ENCODE peak calls at places on chromosomes 5 and 9, in ten cellular contexts. Z is neural progenitor cell; G is H9; K is CD4-positive, alpha-beta memory T cell; D is small intestine; V is right cardiac atrium; R is prostate gland; X is lower lobe of right lung; T is IMR-90; S is astrocyte. L is an unnamed sample.
A peak's percentile ranks its signal among the peaks of the same experiment; 100 is the strongest.

GRCh38 chr5:42767491-42768105 is 11.0 kb downstream of the CCDC152 start:
- DNase-seq in T (peak; percentile 13), V (no peak), D (peak; percentile 7), K (peak; percentile 36), G (no peak), R (no peak), S (no peak), X (no peak), Z (peak; percentile 34), L (peak; percentile 38)

GRCh38 chr5:142221091-142221860 is 103.5 kb downstream of the SPRY4 start:
- DNase-seq in D (peak; percentile 24), G (no peak), R (no peak), T (peak; percentile 20), V (no peak), S (no peak), X (no peak), K (no peak), Z (no peak), L (no peak)

GRCh38 chr9:127589955-127590370 is 22.1 kb upstream of the STXBP1 start:
- DNase-seq in V (peak; percentile 79), K (peak; percentile 33), S (peak; percentile 47), G (peak; percentile 70), Z (peak; percentile 86), D (peak; percentile 77), T (peak; percentile 77), X (no peak), R (peak; percentile 70), L (peak; percentile 54)

GRCh38 chr9:109115931-109116541 is 3.7 kb downstream of the TMEM245 start:
- DNase-seq in D (no peak), G (no peak), X (no peak), S (peak; percentile 47), V (peak; percentile 79), R (no peak), K (no peak), Z (no peak), T (no peak), L (no peak)

GRCh38 chr5:420632-421286 is 22.2 kb upstream of the EXOC3 start:
- DNase-seq in D (no peak), X (peak; percentile 42), S (no peak), R (no peak), G (peak; percentile 27), Z (no peak), K (no peak), T (no peak), V (no peak), L (no peak)

GRCh38 chr5:94031631-94032030 is 290.2 kb upstream of the POU5F2 start:
- DNase-seq in Z (no peak), S (peak; percentile 9), K (no peak), V (no peak), X (no peak), R (no peak), T (peak; percentile 7), G (no peak), D (no peak), L (peak; percentile 18)

GRCh38 chr5:37717613-37718431 is 122.0 kb downstream of the GDNF start:
- DNase-seq in R (peak; percentile 85), T (peak; percentile 88), G (no peak), S (peak; percentile 90), D (peak; percentile 92), K (no peak), X (peak; percentile 60), Z (peak; percentile 22), V (peak; percentile 53), L (peak; percentile 55)

GRCh38 chr5:172418847-172419810 is 35.2 kb downstream of the SH3PXD2B start:
- DNase-seq in T (no peak), D (peak; percentile 30), G (no peak), Z (no peak), V (peak; percentile 75), K (no peak), X (no peak), S (no peak), R (no peak), L (peak; percentile 65)

GRCh38 chr5:170302729-170303501 is 5.3 kb upstream of the LCP2 start:
- DNase-seq in R (no peak), S (no peak), X (peak; percentile 76), G (peak; percentile 45), T (no peak), Z (no peak), V (peak; percentile 88), K (peak; percentile 89), D (peak; percentile 51), L (no peak)

GRCh38 chr9:100679834-100680233 is 102.0 kb downstream of the CAVIN4 start:
- DNase-seq in G (no peak), D (no peak), R (no peak), K (no peak), V (no peak), Z (no peak), S (no peak), T (no peak), X (no peak), L (no peak)

GRCh38 chr5:133867851-133868545 is 100.4 kb downstream of the C5orf15 start:
- DNase-seq in S (no peak), Z (no peak), X (no peak), R (no peak), V (no peak), K (no peak), G (no peak), D (no peak), T (no peak), L (no peak)

GRCh38 chr5:133868946-133869674 is 99.3 kb downstream of the C5orf15 start:
- DNase-seq in S (peak; percentile 57), K (peak; percentile 52), T (peak; percentile 73), R (peak; percentile 61), V (peak; percentile 92), G (peak; percentile 53), Z (peak; percentile 75), D (peak; percentile 58), X (peak; percentile 82), L (no peak)

GRCh38 chr5:133873454-133873853 is 95.0 kb downstream of the C5orf15 start:
- DNase-seq in D (no peak), V (no peak), T (no peak), G (no peak), X (no peak), S (peak; percentile 48), R (no peak), Z (no peak), K (no peak), L (no peak)

GRCh38 chr5:133869675-133869978 is 98.8 kb downstream of the C5orf15 start:
- DNase-seq in R (peak; percentile 32), Z (no peak), T (no peak), K (no peak), V (peak; percentile 82), G (no peak), S (no peak), D (no peak), X (no peak), L (no peak)

GRCh38 chr5:133870661-133871060 is 97.8 kb downstream of the C5orf15 start:
- DNase-seq in D (no peak), R (no peak), X (no peak), V (no peak), K (no peak), T (peak; percentile 58), Z (peak; percentile 29), G (no peak), S (peak; percentile 98), L (no peak)
- H3K4me1 ChIP-seq in D (no peaks in the 10 kb centered on the region), R (peaks cover 3% of the 10 kb centered on the region), X (peaks cover 6% of the 10 kb centered on the region), V (no peaks in the 10 kb centered on the region), K (no peaks in the 10 kb centered on the region), T (no peaks in the 10 kb centered on the region), Z (peaks cover 8% of the 10 kb centered on the region), G (no peaks in the 10 kb centered on the region), S (peaks cover 38% of the 10 kb centered on the region), L (peaks cover 8% of the 10 kb centered on the region)

GRCh38 chr9:105291422-105291859 is 47.0 kb downstream of the SLC44A1 start:
- DNase-seq in Z (no peak), R (no peak), D (no peak), X (no peak), K (no peak), V (no peak), T (no peak), G (no peak), S (no peak), L (no peak)
- H3K4me1 ChIP-seq in Z (peaks cover 44% of the 10 kb centered on the region), R (no peaks in the 10 kb centered on the region), D (no peaks in the 10 kb centered on the region), X (peaks cover 13% of the 10 kb centered on the region), K (no peaks in the 10 kb centered on the region), V (no peaks in the 10 kb centered on the region), T (peaks cover 7% of the 10 kb centered on the region), G (peaks cover 8% of the 10 kb centered on the region), S (peaks cover 5% of the 10 kb centered on the region), L (peaks cover 7% of the 10 kb centered on the region)

DNA sequence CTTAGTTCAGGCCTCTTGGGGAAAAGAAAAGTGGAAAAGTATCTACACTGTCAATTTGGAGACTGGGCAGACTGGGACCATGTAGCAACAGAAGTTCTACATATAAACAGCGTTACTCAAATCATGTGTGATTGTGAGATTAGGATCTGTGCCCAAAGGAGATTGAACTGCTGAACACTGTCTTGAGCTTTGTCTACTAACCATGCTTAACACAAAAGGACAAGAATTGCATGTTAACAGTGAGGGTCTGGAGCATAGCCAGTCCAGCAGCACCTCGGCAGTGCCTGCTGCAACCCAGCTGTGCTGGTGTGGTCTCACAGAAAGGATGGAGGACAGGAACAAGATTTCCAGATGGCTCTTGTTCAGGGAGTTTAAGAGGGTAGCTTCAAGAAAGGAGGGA is 5.7 kb downstream of the PAM start:
- DNase-seq in Z (peak; percentile 31), K (no peak), V (peak; percentile 48), G (no peak), D (no peak), S (peak; percentile 26), R (no peak), X (no peak), T (peak; percentile 45), L (no peak)
- H3K4me1 ChIP-seq in Z (peaks cover 31% of the 10 kb centered on the region), K (peaks cover 75% of the 10 kb centered on the region), V (peaks cover 6% of the 10 kb centered on the region), G (peaks cover 5% of the 10 kb centered on the region), D (peaks cover 5% of the 10 kb centered on the region), S (peaks cover 18% of the 10 kb centered on the region), R (no peaks in the 10 kb centered on the region), X (peaks cover 56% of the 10 kb centered on the region), T (peaks cover 8% of the 10 kb centered on the region), L (peaks cover 18% of the 10 kb centered on the region)

GRCh38 chr9:91361294-91362201 is at the start of gene AUH:
- DNase-seq in D (peak; percentile 84), X (peak; percentile 91), K (peak; percentile 85), T (peak; percentile 67), R (peak; percentile 81), V (peak; percentile 95), G (peak; percentile 87), Z (peak; percentile 94), S (peak; percentile 33), L (no peak)

GRCh38 chr9:91364005-91364404 is 2.3 kb upstream of the AUH start:
- DNase-seq in G (no peak), D (no peak), X (no peak), V (no peak), S (no peak), Z (no peak), K (no peak), R (no peak), T (no peak), L (no peak)

GRCh38 chr9:91359734-91360470 is 1.8 kb downstream of the AUH start:
- DNase-seq in T (no peak), K (no peak), R (no peak), G (no peak), S (no peak), Z (no peak), X (no peak), D (peak; percentile 6), V (no peak), L (peak; percentile 10)

GRCh38 chr9:91360551-91361293 is 996 bp downstream of the AUH start:
- DNase-seq in K (no peak), G (no peak), Z (peak; percentile 56), D (peak; percentile 34), X (no peak), V (no peak), T (no peak), S (no peak), R (no peak), L (no peak)

DNA sequence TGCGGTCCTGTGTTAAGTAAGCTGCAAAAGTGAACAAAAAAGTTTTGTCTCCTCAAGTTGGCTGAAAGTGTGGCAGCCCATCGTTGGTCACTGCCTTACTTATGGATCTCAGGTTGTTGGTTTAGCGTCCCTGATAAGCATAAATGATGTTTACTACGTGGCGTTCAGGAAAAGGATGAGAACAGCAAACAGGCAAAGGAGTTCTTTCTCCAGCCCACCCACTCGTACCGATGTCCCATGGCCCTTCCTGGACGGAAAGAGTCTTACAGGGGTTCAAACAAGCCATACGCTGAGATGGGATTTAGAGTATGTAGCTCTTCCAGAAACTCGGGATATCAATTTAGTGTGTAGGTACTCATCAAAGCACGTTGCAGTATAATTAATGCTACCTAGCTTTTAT is 494 bp upstream of the AUH start:
- DNase-seq in S (no peak), D (no peak), G (no peak), T (no peak), X (no peak), K (no peak), V (no peak), Z (no peak), R (no peak), L (no peak)
- H3K4me1 ChIP-seq in S (peaks cover 14% of the 10 kb centered on the region), D (peaks cover 7% of the 10 kb centered on the region), G (peaks cover 8% of the 10 kb centered on the region), T (peaks cover 6% of the 10 kb centered on the region), X (peaks cover 21% of the 10 kb centered on the region), K (peaks cover 39% of the 10 kb centered on the region), V (peaks cover 4% of the 10 kb centered on the region), Z (peaks cover 12% of the 10 kb centered on the region), R (no peaks in the 10 kb centered on the region), L (peaks cover 13% of the 10 kb centered on the region)

L was measured in foreskin keratinocyte.